ENCODE peak calls at places on chromosomes 7 and 10, in seven cellular contexts. U, K, W, I, S, Q and F are unnamed samples.

GRCh38 chr10:107163904-107164861 is at the start of gene SORCS1:
- DNase-seq in I (no peak), W (peak; percentile 16), Q (no peak), U (no peak), S (no peak), K (no peak), F (no peak)

GRCh38 chr7:80740778-80741545 is 102.5 kb downstream of the CD36 start:
- DNase-seq in S (no peak), U (no peak), I (peak; percentile 61), Q (no peak), W (no peak), K (peak; percentile 47), F (no peak)

GRCh38 chr7:164882-165660 is 27.3 kb upstream of the FAM20C start:
- DNase-seq in W (peak; percentile 43), I (no peak), Q (no peak), U (no peak), S (no peak), K (no peak), F (no peak)

GRCh38 chr7:5228066-5228465 is 38.0 kb downstream of the WIPI2 start:
- DNase-seq in U (no peak), I (no peak), K (no peak), W (no peak), S (no peak), Q (no peak), F (no peak)

GRCh38 chr7:5370454-5371353 is 52.9 kb downstream of the TNRC18 start:
- DNase-seq in I (no peak), W (no peak), U (no peak), K (no peak), S (no peak), Q (no peak), F (no peak)

GRCh38 chr10:61894150-61894549 is 7.3 kb upstream of the ARID5B start:
- DNase-seq in K (no peak), S (no peak), I (no peak), W (no peak), Q (no peak), U (no peak), F (no peak)

GRCh38 chr7:156176039-156176438 is 363.8 kb upstream of the SHH start:
- DNase-seq in I (no peak), U (no peak), Q (no peak), S (no peak), W (no peak), K (no peak), F (no peak)

GRCh38 chr7:3518546-3518945 is 217.5 kb downstream of the SDK1 start:
- DNase-seq in S (no peak), Q (no peak), W (no peak), U (no peak), I (no peak), K (peak; percentile 61), F (no peak)

GRCh38 chr7:84195295-84196006 is 862 bp upstream of the SEMA3A start:
- DNase-seq in U (no peak), S (no peak), Q (no peak), I (no peak), W (no peak), K (no peak), F (no peak)

GRCh38 chr10:29991382-29991781 is 68.0 kb downstream of the JCAD start:
- DNase-seq in I (no peak), U (no peak), K (no peak), S (no peak), W (no peak), Q (no peak), F (no peak)

GRCh38 chr7:125663961-125664360 is 734.3 kb upstream of the POT1 start:
- DNase-seq in I (peak; percentile 52), K (no peak), Q (no peak), W (no peak), S (no peak), U (no peak), F (no peak)

GRCh38 chr10:62577666-62578291 is 203.6 kb downstream of the ZNF365 start:
- DNase-seq in Q (no peak), S (no peak), I (peak; percentile 7), U (no peak), W (no peak), K (peak; percentile 27), F (no peak)

GRCh38 chr7:155965010-155965409 is 152.7 kb upstream of the SHH start:
- DNase-seq in S (no peak), K (no peak), W (no peak), I (peak; percentile 21), Q (no peak), U (no peak), F (no peak)

GRCh38 chr10:101438881-101439391 is 85.0 kb downstream of the BTRC start:
- DNase-seq in Q (no peak), S (no peak), I (no peak), W (no peak), K (no peak), U (no peak), F (no peak)

GRCh38 chr7:16078076-16078952 is 343.0 kb downstream of the CRPPA start:
- DNase-seq in W (no peak), I (peak; percentile 66), K (peak; percentile 87), S (peak; percentile 55), U (no peak), Q (peak; percentile 69), F (peak; percentile 9)

GRCh38 chr7:18520450-18521235 is 25.1 kb downstream of the HDAC9 start:
- DNase-seq in W (no peak), S (no peak), I (peak; percentile 19), U (no peak), Q (peak; percentile 69), K (peak; percentile 69), F (no peak)

GRCh38 chr7:148286150-148286549 is 304.4 kb upstream of the C7orf33 start:
- DNase-seq in K (no peak), Q (peak; percentile 11), I (peak; percentile 14), S (no peak), W (no peak), U (no peak), F (no peak)

GRCh38 chr7:5394264-5395105 is 29.1 kb downstream of the TNRC18 start:
- DNase-seq in S (no peak), W (no peak), I (no peak), Q (no peak), K (no peak), U (no peak), F (no peak)

GRCh38 chr10:99365311-99365710 is 36.2 kb downstream of the CNNM1 start:
- DNase-seq in K (no peak), I (no peak), S (no peak), U (no peak), W (no peak), Q (no peak), F (no peak)

GRCh38 chr10:111473361-111473760 is 396.5 kb downstream of the ADRA2A start:
- DNase-seq in W (no peak), K (no peak), S (no peak), U (no peak), Q (no peak), I (no peak), F (no peak)

GRCh38 chr10:73501651-73502050 is 5.8 kb upstream of the PPP3CB start:
- DNase-seq in I (no peak), K (no peak), S (no peak), U (no peak), Q (peak; percentile 26), W (no peak), F (no peak)

GRCh38 chr10:29304259-29305030 is 15.6 kb downstream of the LYZL1 start:
- DNase-seq in W (peak; percentile 41), U (no peak), K (peak; percentile 83), S (no peak), Q (peak; percentile 50), I (peak; percentile 56), F (peak; percentile 25)

GRCh38 chr7:87370660-87371180 is 25.3 kb downstream of the CROT start:
- DNase-seq in S (no peak), I (no peak), U (no peak), Q (no peak), W (no peak), K (peak; percentile 77), F (no peak)

GRCh38 chr7:107934991-107935770 is 44.2 kb downstream of the DLD start:
- DNase-seq in W (no peak), Q (no peak), U (no peak), S (no peak), I (no peak), K (no peak), F (no peak)